ENCODE peak calls at places on chromosome 3, in six cellular contexts. V is NCI-H1092; M is stimulated activated CD4-positive, alpha-beta T cell treated with anti-CD3 and anti-CD28 coated beads, TNF-alpha, amount 100 ng/mL, for 4 hours; K is RPMI8226; R is fibroblast of lung; P is mesendoderm. U is an unnamed sample.
A peak's percentile ranks its signal among the peaks of the same experiment; 100 is the strongest.

GRCh38 chr3:180383332-180384020 is 218.5 kb upstream of the TTC14 start:
- DNase-seq in V (no peak), P (no peak), K (no peak), M (no peak), R (no peak), U (no peak)

GRCh38 chr3:73451276-73451973 is 173.3 kb downstream of the PDZRN3 start:
- DNase-seq in M (no peak), V (peak; percentile 43), K (peak; percentile 7), R (peak; percentile 47), P (no peak), U (peak; percentile 91)

GRCh38 chr3:172512363-172512762 is 10.9 kb downstream of the TNFSF10 start:
- DNase-seq in K (peak; percentile 56), P (no peak), M (no peak), R (no peak), V (no peak), U (no peak)

GRCh38 chr3:8760091-8760490 is 9.3 kb downstream of the OXTR start:
- DNase-seq in P (no peak), R (no peak), K (no peak), V (no peak), M (no peak), U (no peak)

GRCh38 chr3:175338775-175339535 is 479.8 kb downstream of the NAALADL2 start:
- DNase-seq in V (no peak), R (peak; percentile 79), M (no peak), K (peak; percentile 88), P (peak; percentile 29), U (no peak)

GRCh38 chr3:99934984-99935797 is 117.5 kb downstream of the CMSS1 start:
- DNase-seq in K (no peak), M (no peak), V (no peak), P (peak; percentile 63), R (no peak), U (no peak)

GRCh38 chr3:50256978-50257890 is 11.7 kb upstream of the SEMA3B start:
- DNase-seq in P (peak; percentile 76), K (peak; percentile 55), M (no peak), V (no peak), R (peak; percentile 37), U (no peak)

GRCh38 chr3:140943781-140944547 is 2.3 kb downstream of the SLC25A36 start:
- DNase-seq in V (no peak), K (no peak), P (no peak), R (no peak), M (no peak), U (no peak)

GRCh38 chr3:150216041-150216811 is 191.9 kb upstream of the TSC22D2 start:
- DNase-seq in R (peak; percentile 95), M (no peak), P (peak; percentile 93), K (no peak), V (peak; percentile 90), U (peak; percentile 44)

GRCh38 chr3:18234717-18235335 is 190.3 kb downstream of the SATB1 start:
- DNase-seq in R (no peak), V (no peak), M (no peak), K (no peak), P (peak; percentile 49), U (peak; percentile 16)

GRCh38 chr3:192054881-192055280 is 593.9 kb downstream of the PYDC2 start:
- DNase-seq in R (no peak), K (no peak), V (no peak), P (peak; percentile 55), M (no peak), U (no peak)

GRCh38 chr3:100265016-100265415 is 4.2 kb downstream of the TBC1D23 start:
- DNase-seq in R (no peak), M (no peak), K (no peak), P (no peak), V (no peak), U (no peak)

GRCh38 chr3:171142985-171143384 is 116.5 kb upstream of the SLC2A2 start:
- DNase-seq in P (no peak), M (no peak), R (peak; percentile 74), K (no peak), V (peak; percentile 26), U (no peak)

GRCh38 chr3:159620281-159620680 is 368.4 kb upstream of the IL12A start:
- DNase-seq in V (no peak), R (no peak), P (no peak), M (no peak), K (no peak), U (no peak)

GRCh38 chr3:151526771-151527170 is 65.9 kb upstream of the IGSF10 start:
- DNase-seq in V (no peak), M (no peak), K (no peak), P (no peak), R (no peak), U (no peak)

GRCh38 chr3:57889807-57890206 is 118.4 kb upstream of the FLNB start:
- DNase-seq in P (no peak), V (no peak), K (no peak), R (peak; percentile 59), M (no peak), U (no peak)

GRCh38 chr3:32157600-32158264 is 51.3 kb downstream of the GPD1L start:
- DNase-seq in R (no peak), M (no peak), V (peak; percentile 12), P (no peak), K (no peak), U (no peak)

GRCh38 chr3:31724144-31724543 is 191.4 kb downstream of the STT3B start:
- DNase-seq in V (no peak), P (peak; percentile 36), M (no peak), R (no peak), K (no peak), U (no peak)

GRCh38 chr3:106114848-106115247 is 246.0 kb upstream of the CBLB start:
- DNase-seq in K (no peak), V (no peak), P (no peak), M (no peak), R (peak; percentile 64), U (no peak)

U was measured in DMS153.